ENCODE peak calls at places on chromosomes 13 and 19, in five cellular contexts. G is omental fat pad; W is H54; B is activated T-helper 2 cell treated with anti-CD3 and anti-CD28 coated beads, Interferon-gamma antibody, Interleukin-2, Interleukin-4, amounts not matched to agents 10 μg/mL and 5 μg/mL and 100 μg/mL, durations not matched to agents 14 hours and 24 hours and 36 hours; X is fibroblast of lung. L is an unnamed sample.

GRCh38 chr13:43580280-43580679 is 206.5 kb downstream of the ENOX1 start:
- DNase-seq in X (no peak), B (no peak), G (no peak), W (no peak), L (no peak)

GRCh38 chr19:50039968-50040367 is 14.2 kb downstream of the ZNF473 start:
- DNase-seq in B (no peak), X (no peak), W (no peak), G (no peak), L (no peak)

GRCh38 chr13:46554971-46555370 is 2.0 kb downstream of the LRCH1 start:
- DNase-seq in W (no peak), X (peak), B (no peak), G (no peak), L (no peak)

GRCh38 chr13:33761744-33762143 is 56.2 kb upstream of the RFC3 start:
- DNase-seq in B (no peak), G (no peak), X (peak), W (no peak), L (no peak)

GRCh38 chr19:2631213-2631821 is 71.2 kb downstream of the GNG7 start:
- DNase-seq in G (no peak), X (peak), B (no peak), W (no peak), L (peak)

GRCh38 chr19:48033604-48034003 is 10.3 kb downstream of the CABP5 start:
- DNase-seq in B (no peak), W (no peak), G (no peak), X (no peak), L (no peak)

GRCh38 chr13:98007001-98007400 is 53.5 kb downstream of the IPO5 start:
- DNase-seq in B (no peak), X (no peak), W (no peak), G (no peak), L (no peak)

GRCh38 chr19:18895828-18896341 is at the start of gene CERS1:
- DNase-seq in W (no peak), B (no peak), X (peak), G (no peak), L (peak)

GRCh38 chr13:77810430-77810829 is 108.2 kb downstream of the EDNRB start:
- DNase-seq in G (no peak), W (no peak), B (no peak), X (peak), L (peak)

GRCh38 chr19:3632739-3633558 is 6.4 kb upstream of the CACTIN start:
- DNase-seq in W (no peak), B (no peak), G (no peak), X (no peak), L (no peak)

GRCh38 chr19:49987159-49987698 is 26.3 kb upstream of the SIGLEC11 start:
- DNase-seq in W (peak), B (peak), G (peak), X (peak), L (peak)

GRCh38 chr13:24159921-24160324 is 597 bp upstream of the SPATA13 start:
- DNase-seq in G (no peak), W (no peak), B (peak), X (peak), L (no peak)

GRCh38 chr19:42254083-42254849 is 662 bp downstream of the ERF start:
- DNase-seq in W (no peak), G (no peak), B (peak), X (peak), L (peak)

GRCh38 chr13:100721885-100722512 is 47.4 kb upstream of the TMTC4 start:
- DNase-seq in X (peak), W (peak), B (peak), G (peak), L (peak)

GRCh38 chr13:61029064-61029463 is 386.6 kb downstream of the PCDH20 start:
- DNase-seq in B (no peak), X (no peak), G (no peak), W (no peak), L (peak)